ENCODE peak calls at places on chromosomes 4 and X, in four cellular contexts. T, U, V and M are unnamed samples.

GRCh38 chr4:20462426-20463175 is 210.9 kb downstream of the SLIT2 start:
- DNase-seq in T (peak), V (no peak), U (no peak), M (peak)

GRCh38 chr4:159174645-159175147 is 71.8 kb downstream of the RAPGEF2 start:
- DNase-seq in T (peak), V (no peak), U (no peak), M (peak)

GRCh38 chrX:1673337-1673736 is 58.5 kb downstream of the ASMT start:
- DNase-seq in U (no peak), T (peak), V (peak), M (peak)

GRCh38 chr4:6732441-6733357 is 16.7 kb downstream of the BLOC1S4 start:
- DNase-seq in T (peak), U (no peak), V (peak), M (peak)

GRCh38 chr4:10734697-10735096 is 50.1 kb upstream of the CLNK start:
- DNase-seq in V (peak), T (no peak), U (no peak), M (no peak)

GRCh38 chrX:107450823-107451509 is 1.5 kb downstream of the FRMPD3 start:
- DNase-seq in T (peak), U (peak), V (no peak), M (peak)

GRCh38 chrX:68732906-68733493 is 85.5 kb downstream of the STARD8 start:
- DNase-seq in T (peak), U (peak), V (peak), M (peak)

GRCh38 chr4:40238700-40239548 is 42.1 kb downstream of the RHOH start:
- DNase-seq in V (no peak), U (peak), T (no peak), M (no peak)

GRCh38 chr4:160362478-160362877 is 1259.6 kb downstream of the RAPGEF2 start:
- DNase-seq in T (no peak), V (no peak), U (no peak), M (no peak)

GRCh38 chr4:75666299-75666698 is 6.9 kb downstream of the G3BP2 start:
- DNase-seq in V (no peak), T (no peak), U (no peak), M (no peak)

GRCh38 chrX:135295238-135295943 is 13.9 kb upstream of the ETDC start:
- DNase-seq in T (peak), U (peak), V (no peak), M (peak)